ENCODE peak calls at places on chromosomes 3 and 15, in four cellular contexts. L, N, D and U are unnamed samples.

GRCh38 chr3:49471856-49472495 is 1.9 kb downstream of the DAG1 start:
- DNase-seq in L (peak), N (no peak), D (no peak), U (no peak)

GRCh38 chr3:111963424-111963823 is 15.4 kb upstream of the ABHD10 start:
- DNase-seq in L (no peak), N (no peak), D (no peak), U (no peak)

GRCh38 chr15:48963524-48964113 is at the start of gene SHC4:
- DNase-seq in L (peak), N (no peak), D (peak), U (peak)

GRCh38 chr15:41911691-41912345 is 18.0 kb upstream of the SPTBN5 start:
- DNase-seq in L (no peak), N (no peak), D (no peak), U (no peak)

GRCh38 chr3:138010273-138010590 is 267 bp downstream of the CLDN18 start:
- DNase-seq in L (no peak), N (no peak), D (no peak), U (no peak)

GRCh38 chr15:51837784-51838183 is 8.3 kb downstream of the TMOD3 start:
- DNase-seq in L (no peak), N (no peak), D (no peak), U (no peak)

GRCh38 chr15:38005949-38006800 is 71.7 kb downstream of the TMCO5A start:
- DNase-seq in L (no peak), N (no peak), D (no peak), U (no peak)

GRCh38 chr3:70808881-70809280 is 496.4 kb upstream of the MDFIC2 start:
- DNase-seq in L (no peak), N (no peak), D (no peak), U (no peak)

GRCh38 chr3:154428369-154429206 is 1.4 kb downstream of the GPR149 start:
- DNase-seq in L (no peak), N (no peak), D (no peak), U (no peak)

GRCh38 chr3:111808439-111808838 is 50.6 kb upstream of the PHLDB2 start:
- DNase-seq in L (no peak), N (no peak), D (no peak), U (no peak)

GRCh38 chr3:114033721-114034120 is 22.6 kb downstream of the CCDC191 start:
- DNase-seq in L (no peak), N (no peak), D (no peak), U (no peak)

GRCh38 chr15:68252925-68253534 is 23.5 kb upstream of the CLN6 start:
- DNase-seq in L (no peak), N (no peak), D (peak), U (peak)

GRCh38 chr3:45002680-45003079 is 23.4 kb upstream of the CLEC3B start:
- DNase-seq in L (no peak), N (no peak), D (no peak), U (no peak)

GRCh38 chr3:53794597-53794996 is 51.6 kb downstream of the CHDH start:
- DNase-seq in L (no peak), N (no peak), D (no peak), U (no peak)

GRCh38 chr3:30666564-30667249 is 60.3 kb downstream of the TGFBR2 start:
- DNase-seq in L (no peak), N (no peak), D (no peak), U (no peak)

GRCh38 chr15:63047792-63048114 is 5.2 kb downstream of the TPM1 start:
- DNase-seq in L (no peak), N (no peak), D (no peak), U (no peak)